ENCODE peak calls at places on chromosomes 11 and 22, in four cellular contexts. One of them, this sample, is unnamed.

GRCh38 chr11:130488187-130489026 is 40.0 kb downstream of the ADAMTS15 start:
- DNase-seq in fibroblast of the conjunctiva: no peak
- DNase-seq in GM06990: no peak
- DNase-seq in T-helper 1 cell: no peak
- DNase-seq in this sample: no peak

GRCh38 chr11:98040061-98040808 is 980.5 kb upstream of the CNTN5 start:
- DNase-seq in fibroblast of the conjunctiva: no peak
- DNase-seq in GM06990: no peak
- DNase-seq in T-helper 1 cell: no peak
- DNase-seq in this sample: no peak

GRCh38 chr11:68269414-68270081 is 2.2 kb downstream of the C11orf24 start:
- DNase-seq in fibroblast of the conjunctiva: no peak
- DNase-seq in GM06990: no peak
- DNase-seq in T-helper 1 cell: no peak
- DNase-seq in this sample: no peak

GRCh38 chr22:33470456-33470855 is 412.3 kb upstream of the SYN3 start:
- DNase-seq in T-helper 1 cell: no peak
- DNase-seq in GM06990: peak
- DNase-seq in fibroblast of the conjunctiva: no peak
- DNase-seq in this sample: no peak

GRCh38 chr11:61507962-61508824 is at the start of gene LRRC10B:
- DNase-seq in GM06990: no peak
- DNase-seq in T-helper 1 cell: no peak
- DNase-seq in fibroblast of the conjunctiva: no peak
- DNase-seq in this sample: peak

GRCh38 chr22:49503321-49503720 is 324.4 kb downstream of the BRD1 start:
- DNase-seq in T-helper 1 cell: no peak
- DNase-seq in fibroblast of the conjunctiva: no peak
- DNase-seq in GM06990: no peak
- DNase-seq in this sample: no peak

GRCh38 chr11:72850832-72851231 is 36.6 kb downstream of the ATG16L2 start:
- DNase-seq in fibroblast of the conjunctiva: no peak
- DNase-seq in GM06990: no peak
- DNase-seq in T-helper 1 cell: no peak
- DNase-seq in this sample: no peak

GRCh38 chr11:106424111-106424510 is 346.6 kb downstream of the AASDHPPT start:
- DNase-seq in fibroblast of the conjunctiva: peak
- DNase-seq in T-helper 1 cell: no peak
- DNase-seq in GM06990: no peak
- DNase-seq in this sample: no peak

GRCh38 chr11:6900327-6900999 is 8.2 kb upstream of the OR2D2 start:
- DNase-seq in T-helper 1 cell: no peak
- DNase-seq in fibroblast of the conjunctiva: no peak
- DNase-seq in GM06990: no peak
- DNase-seq in this sample: no peak

GRCh38 chr22:30183271-30183670 is 63.3 kb downstream of the LIF start:
- DNase-seq in T-helper 1 cell: no peak
- DNase-seq in fibroblast of the conjunctiva: no peak
- DNase-seq in GM06990: no peak
- DNase-seq in this sample: no peak

GRCh38 chr11:47442514-47442913 is 6.4 kb downstream of the RAPSN start:
- DNase-seq in fibroblast of the conjunctiva: no peak
- DNase-seq in GM06990: no peak
- DNase-seq in T-helper 1 cell: no peak
- DNase-seq in this sample: no peak

GRCh38 chr11:15793032-15793996 is 563.0 kb downstream of the SOX6 start:
- DNase-seq in fibroblast of the conjunctiva: no peak
- DNase-seq in GM06990: no peak
- DNase-seq in T-helper 1 cell: no peak
- DNase-seq in this sample: no peak

GRCh38 chr11:10005955-10006525 is 288.0 kb downstream of the SBF2 start:
- DNase-seq in fibroblast of the conjunctiva: no peak
- DNase-seq in GM06990: no peak
- DNase-seq in T-helper 1 cell: no peak
- DNase-seq in this sample: no peak

GRCh38 chr22:38761202-38762162 is 5.7 kb upstream of the SUN2 start:
- DNase-seq in fibroblast of the conjunctiva: no peak
- DNase-seq in T-helper 1 cell: no peak
- DNase-seq in GM06990: no peak
- DNase-seq in this sample: no peak

GRCh38 chr11:96001037-96001436 is 77.1 kb upstream of the MTMR2 start:
- DNase-seq in T-helper 1 cell: no peak
- DNase-seq in fibroblast of the conjunctiva: peak
- DNase-seq in GM06990: no peak
- DNase-seq in this sample: no peak

GRCh38 chr22:39501644-39502108 is 414 bp upstream of the MIEF1 start:
- DNase-seq in T-helper 1 cell: no peak
- DNase-seq in fibroblast of the conjunctiva: no peak
- DNase-seq in GM06990: no peak
- DNase-seq in this sample: no peak

GRCh38 chr11:116454020-116454645 is 318.7 kb downstream of the BUD13 start:
- DNase-seq in T-helper 1 cell: no peak
- DNase-seq in GM06990: no peak
- DNase-seq in fibroblast of the conjunctiva: no peak
- DNase-seq in this sample: peak

GRCh38 chr22:47954107-47954506 is 1191.7 kb downstream of the TBC1D22A start:
- DNase-seq in GM06990: no peak
- DNase-seq in T-helper 1 cell: no peak
- DNase-seq in fibroblast of the conjunctiva: no peak
- DNase-seq in this sample: no peak

GRCh38 chr22:30424471-30425326 is 869 bp upstream of the MTFP1 start:
- DNase-seq in fibroblast of the conjunctiva: no peak
- DNase-seq in GM06990: peak
- DNase-seq in T-helper 1 cell: no peak
- DNase-seq in this sample: peak

GRCh38 chr11:57900315-57900714 is 123.4 kb upstream of the OR9Q1 start:
- DNase-seq in fibroblast of the conjunctiva: no peak
- DNase-seq in GM06990: no peak
- DNase-seq in T-helper 1 cell: no peak
- DNase-seq in this sample: peak

GRCh38 chr11:75663808-75664207 is 5.0 kb downstream of the MAP6 start:
- DNase-seq in fibroblast of the conjunctiva: no peak
- DNase-seq in T-helper 1 cell: no peak
- DNase-seq in GM06990: no peak
- DNase-seq in this sample: no peak

GRCh38 chr11:73269353-73270088 is 2.6 kb upstream of the P2RY6 start:
- DNase-seq in fibroblast of the conjunctiva: no peak
- DNase-seq in GM06990: no peak
- DNase-seq in T-helper 1 cell: no peak
- DNase-seq in this sample: no peak

GRCh38 chr22:23720855-23721254 is 30.0 kb downstream of the RGL4 start:
- DNase-seq in T-helper 1 cell: no peak
- DNase-seq in fibroblast of the conjunctiva: no peak
- DNase-seq in GM06990: no peak
- DNase-seq in this sample: no peak

GRCh38 chr22:44743804-44744211 is 8.6 kb upstream of the ARHGAP8 start:
- DNase-seq in T-helper 1 cell: no peak
- DNase-seq in fibroblast of the conjunctiva: no peak
- DNase-seq in GM06990: no peak
- DNase-seq in this sample: no peak

GRCh38 chr11:57248780-57249383 is 11.8 kb upstream of the APLNR start:
- DNase-seq in fibroblast of the conjunctiva: peak
- DNase-seq in GM06990: no peak
- DNase-seq in T-helper 1 cell: no peak
- DNase-seq in this sample: peak

GRCh38 chr22:44755000-44755399 is 2.6 kb downstream of the ARHGAP8 start:
- DNase-seq in GM06990: no peak
- DNase-seq in T-helper 1 cell: no peak
- DNase-seq in fibroblast of the conjunctiva: no peak
- DNase-seq in this sample: no peak

GRCh38 chr22:32469799-32470212 is 4.8 kb upstream of the FBXO7 start:
- DNase-seq in GM06990: no peak
- DNase-seq in fibroblast of the conjunctiva: peak
- DNase-seq in T-helper 1 cell: no peak
- DNase-seq in this sample: no peak

GRCh38 chr11:112182867-112183266 is 7.6 kb downstream of the BCO2 start:
- DNase-seq in T-helper 1 cell: no peak
- DNase-seq in fibroblast of the conjunctiva: no peak
- DNase-seq in GM06990: no peak
- DNase-seq in this sample: no peak

GRCh38 chr11:65424200-65425104 is 1.9 kb downstream of the NEAT1 start:
- DNase-seq in T-helper 1 cell: no peak
- DNase-seq in fibroblast of the conjunctiva: no peak
- DNase-seq in GM06990: peak
- DNase-seq in this sample: no peak